ENCODE peak calls at places on chromosomes 6 and 20, in four cellular contexts. Y is dorsolateral prefrontal cortex, I is transverse colon, O is GM23338. U is an unnamed sample.

GRCh38 chr6:123803456-123803861 is 206 bp upstream of the NKAIN2 start:
- DNase-seq in I (no peak), Y (no peak), O (peak; percentile 52), U (peak; percentile 17)

GRCh38 chr6:98769546-98769945 is 64.8 kb upstream of the POU3F2 start:
- DNase-seq in I (no peak), O (peak; percentile 65), Y (no peak), U (no peak)

GRCh38 chr6:36954262-36954931 is at the start of gene PI16:
- DNase-seq in Y (no peak), I (no peak), O (no peak), U (no peak)

GRCh38 chr6:13372688-13373487 is 44.6 kb upstream of the TBC1D7 start:
- DNase-seq in Y (no peak), I (no peak), O (no peak), U (no peak)

GRCh38 chr6:143055213-143055612 is 5.5 kb upstream of the AIG1 start:
- DNase-seq in I (no peak), O (peak; percentile 22), Y (no peak), U (no peak)

GRCh38 chr6:100818066-100818465 is 63.1 kb downstream of the ASCC3 start:
- DNase-seq in Y (no peak), O (no peak), I (no peak), U (no peak)

GRCh38 chr20:24963672-24964517 is 14.8 kb downstream of the CST7 start:
- DNase-seq in O (no peak), Y (no peak), I (no peak), U (peak; percentile 58)

GRCh38 chr20:47224857-47225256 is 131.6 kb downstream of the ZMYND8 start:
- DNase-seq in Y (no peak), I (no peak), O (no peak), U (no peak)

GRCh38 chr6:134503542-134504281 is 185.8 kb upstream of the SGK1 start:
- DNase-seq in O (no peak), Y (no peak), I (no peak), U (no peak)

GRCh38 chr6:148747493-148748160 is 797 bp downstream of the UST start:
- DNase-seq in Y (no peak), O (peak; percentile 89), I (peak; percentile 53), U (peak; percentile 53)

GRCh38 chr6:163900570-163900969 is 486.1 kb downstream of the QKI start:
- DNase-seq in I (no peak), O (no peak), Y (no peak), U (no peak)

GRCh38 chr6:42441661-42442081 is 10.1 kb downstream of the TRERF1 start:
- DNase-seq in I (no peak), O (peak; percentile 89), Y (no peak), U (no peak)

GRCh38 chr6:16637635-16638034 is 123.6 kb downstream of the ATXN1 start:
- DNase-seq in I (no peak), Y (no peak), O (no peak), U (no peak)

GRCh38 chr20:17652411-17652810 is 29.6 kb downstream of the RRBP1 start:
- DNase-seq in Y (no peak), O (no peak), I (no peak), U (no peak)

GRCh38 chr20:35311822-35312221 is 19.6 kb upstream of the FAM83C start:
- DNase-seq in Y (no peak), O (no peak), I (no peak), U (no peak)

GRCh38 chr20:17026346-17026745 is 200.5 kb upstream of the PCSK2 start:
- DNase-seq in O (no peak), I (no peak), Y (no peak), U (no peak)

GRCh38 chr20:58691405-58691772 is 1.2 kb upstream of the NPEPL1 start:
- DNase-seq in O (no peak), Y (no peak), I (no peak), U (no peak)

GRCh38 chr6:157106487-157106886 is 216.8 kb downstream of the TMEM242 start:
- DNase-seq in O (no peak), I (no peak), Y (no peak), U (no peak)

GRCh38 chr20:57323034-57323433 is 6.6 kb upstream of the SPO11 start:
- DNase-seq in Y (no peak), O (peak; percentile 50), I (peak; percentile 18), U (peak; percentile 66)

GRCh38 chr6:154930490-154930889 is 64.6 kb upstream of the TIAM2 start:
- DNase-seq in Y (no peak), I (no peak), O (no peak), U (no peak)

GRCh38 chr6:167850792-167851191 is 24.1 kb downstream of the AFDN start:
- DNase-seq in O (no peak), I (no peak), Y (no peak), U (no peak)

GRCh38 chr20:64185276-64185900 is 21.1 kb downstream of the MYT1 start:
- DNase-seq in Y (no peak), O (no peak), I (no peak), U (no peak)

GRCh38 chr6:5084192-5084786 is 852 bp upstream of the PPP1R3G start:
- DNase-seq in Y (no peak), I (peak; percentile 28), O (peak; percentile 61), U (no peak)

GRCh38 chr6:130046711-130047439 is 28.5 kb downstream of the L3MBTL3 start:
- DNase-seq in I (no peak), O (no peak), Y (no peak), U (no peak)

GRCh38 chr6:26003102-26003694 is 40.6 kb downstream of the TRIM38 start:
- DNase-seq in O (peak; percentile 85), I (peak; percentile 68), Y (no peak), U (peak; percentile 76)

GRCh38 chr20:17542993-17543412 is 11.8 kb upstream of the BFSP1 start:
- DNase-seq in O (no peak), Y (no peak), I (no peak), U (no peak)

GRCh38 chr6:38688579-38689087 is 14.3 kb downstream of the GLO1 start:
- DNase-seq in Y (no peak), O (peak; percentile 41), I (peak; percentile 27), U (no peak)

GRCh38 chr6:141451508-141452353 is 681.0 kb upstream of the GJE1 start:
- DNase-seq in Y (no peak), O (peak; percentile 73), I (no peak), U (no peak)

GRCh38 chr6:100078509-100078908 is 84.5 kb upstream of the MCHR2 start:
- DNase-seq in I (no peak), Y (no peak), O (peak; percentile 83), U (no peak)

GRCh38 chr6:133396225-133396624 is 155.1 kb downstream of the EYA4 start:
- DNase-seq in Y (no peak), I (no peak), O (no peak), U (no peak)

GRCh38 chr6:32152414-32153251 is 894 bp upstream of the PRRT1 start:
- DNase-seq in Y (no peak), I (no peak), O (peak; percentile 44), U (peak; percentile 53)

GRCh38 chr6:140602843-140603242 is 1228.4 kb upstream of the CITED2 start:
- DNase-seq in I (no peak), Y (no peak), O (no peak), U (no peak)

GRCh38 chr6:159170333-159170672 is 1.1 kb downstream of the FNDC1 start:
- DNase-seq in I (no peak), Y (no peak), O (no peak), U (no peak)

GRCh38 chr6:159178847-159179246 is 9.6 kb downstream of the FNDC1 start:
- DNase-seq in Y (no peak), O (no peak), I (no peak), U (no peak)

GRCh38 chr6:159170999-159171712 is 2.0 kb downstream of the FNDC1 start:
- DNase-seq in I (no peak), O (no peak), Y (no peak), U (no peak)

GRCh38 chr6:159172066-159172465 is 2.9 kb downstream of the FNDC1 start:
- DNase-seq in Y (no peak), O (no peak), I (no peak), U (no peak)

DNA sequence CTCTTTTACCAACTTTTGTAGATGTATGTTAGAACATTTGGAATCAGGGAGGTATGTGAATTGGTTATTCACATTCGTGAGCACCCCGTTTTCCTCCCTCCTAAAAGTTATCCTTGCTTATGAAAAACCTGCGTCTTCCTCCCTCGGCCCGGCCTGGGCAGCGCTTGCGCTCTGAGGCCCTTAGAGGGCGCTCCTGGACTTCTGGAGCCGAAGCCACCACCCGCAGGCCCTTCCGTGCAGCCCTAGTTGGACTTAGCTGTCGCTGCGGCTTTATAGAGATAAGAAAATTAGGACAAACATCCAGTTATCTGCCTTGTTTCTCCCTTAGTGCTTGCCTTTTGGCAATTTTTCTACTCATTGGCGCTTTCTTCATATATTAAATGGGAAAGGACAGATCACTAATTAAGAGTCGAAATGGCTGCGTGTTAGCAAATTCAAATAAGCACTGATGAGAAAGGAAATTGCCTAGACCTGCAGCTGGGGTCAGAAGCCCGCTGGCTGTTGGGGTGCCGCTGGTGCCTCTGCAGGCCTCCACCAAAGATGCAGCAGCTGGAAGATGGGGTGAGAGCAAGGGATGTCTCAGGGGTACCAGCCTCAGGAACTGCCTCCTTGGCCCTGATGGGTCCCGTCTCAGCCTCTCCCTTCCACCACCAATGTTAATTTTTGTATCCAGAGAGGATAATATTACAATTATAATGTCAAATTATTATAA is 5.2 kb downstream of the FNDC1 start:
- DNase-seq in O (peak; percentile 90), Y (peak; percentile 54), I (peak; percentile 66), U (peak; percentile 83)
- TF ChIP-seq CTCF in O (peak; percentile 99), Y (peak; percentile 75), I (peak; percentile 87), U (peak; percentile 30)

GRCh38 chr6:113969888-113970807 is 800 bp downstream of the HDAC2 start:
- DNase-seq in O (peak; percentile 73), I (peak; percentile 68), Y (peak; percentile 31), U (peak; percentile 59)

GRCh38 chr6:113971786-113972185 is 838 bp upstream of the HDAC2 start:
- DNase-seq in I (no peak), Y (no peak), O (no peak), U (peak; percentile 38)

GRCh38 chr6:113968472-113968871 is 2.5 kb downstream of the HDAC2 start:
- DNase-seq in I (no peak), Y (no peak), O (no peak), U (no peak)

GRCh38 chr6:113970808-113971676 is at the start of gene HDAC2:
- DNase-seq in Y (peak; percentile 72), O (peak; percentile 89), I (peak; percentile 87), U (peak; percentile 86)

GRCh38 chr6:113967777-113968176 is 3.2 kb downstream of the HDAC2 start:
- DNase-seq in O (peak; percentile 31), I (no peak), Y (no peak), U (no peak)
- H3K27ac ChIP-seq in O (no peak overlapping the region), I (no peak overlapping the region), Y (no peak overlapping the region), U (no peak overlapping the region)

GRCh38 chr6:29142349-29142748 is 28.4 kb upstream of the OR2J2 start:
- DNase-seq in I (no peak), O (no peak), Y (no peak), U (no peak)
- TF ChIP-seq CTCF in I (no peak), O (no peak), Y (no peak), U (no peak)

GRCh38 chr6:119077643-119078448 is 618 bp downstream of the FAM184A start:
- DNase-seq in I (peak; percentile 38), O (peak; percentile 82), Y (no peak), U (peak; percentile 60)
- H3K27ac ChIP-seq in I (peak overlapping the region; percentile 59), O (no peak overlapping the region), Y (peak overlapping the region; percentile 84), U (peak overlapping the region; percentile 87)

GRCh38 chr6:47079638-47080037 is 37.5 kb upstream of the ADGRF1 start:
- DNase-seq in Y (no peak), I (no peak), O (peak; percentile 72), U (no peak)
- TF ChIP-seq CTCF in Y (no peak), I (no peak), O (peak; percentile 46), U (no peak)

U was measured in testis.